ENCODE peak calls at places on chromosome 4, in seven cellular contexts. I is OCI-LY7; K is GM12878; O is hepatocyte; Z is cardiac muscle cell; J is A673; C is CD8-positive, alpha-beta T cell. E is an unnamed sample. For H3K9me3, the result is how much of the 10 kb centered on the place peaks cover.

GRCh38 chr4:159382875-159383568 is 280.1 kb downstream of the RAPGEF2 start:
- DNase-seq in K (no peak), O (peak), Z (peak), C (no peak), J (peak), I (no peak), E (no peak)

GRCh38 chr4:59374416-59374815 is 1825.7 kb upstream of the ADGRL3 start:
- DNase-seq in J (no peak), Z (no peak), K (no peak), I (no peak), C (no peak), O (no peak), E (no peak)

GRCh38 chr4:71293705-71294104 is 45.1 kb upstream of the SLC4A4 start:
- DNase-seq in C (no peak), I (no peak), O (no peak), Z (peak), K (no peak), J (no peak), E (no peak)

GRCh38 chr4:102723511-102723910 is 37.3 kb downstream of the MANBA start:
- DNase-seq in K (no peak), J (peak), O (no peak), I (no peak), C (no peak), Z (peak), E (no peak)

GRCh38 chr4:173174184-173175156 is 5.9 kb downstream of the GALNT7 start:
- DNase-seq in J (no peak), Z (no peak), I (peak), K (no peak), O (peak), C (no peak), E (no peak)

GRCh38 chr4:164440196-164440595 is 313.7 kb upstream of the SMIM31 start:
- DNase-seq in O (no peak), K (no peak), J (no peak), Z (no peak), I (no peak), C (no peak), E (no peak)

GRCh38 chr4:78949735-78950134 is 10.5 kb upstream of the PAQR3 start:
- DNase-seq in O (no peak), J (no peak), Z (no peak), I (no peak), C (no peak), K (no peak), E (no peak)

GRCh38 chr4:106595906-106596305 is 227.3 kb upstream of the GIMD1 start:
- DNase-seq in J (no peak), C (no peak), O (no peak), I (no peak), Z (no peak), K (no peak), E (no peak)

GRCh38 chr4:165810726-165811125 is 62.3 kb upstream of the TLL1 start:
- DNase-seq in C (no peak), J (no peak), Z (no peak), K (no peak), I (no peak), O (no peak), E (no peak)

GRCh38 chr4:13547563-13548041 is 3.3 kb upstream of the NKX3-2 start:
- DNase-seq in O (peak), Z (no peak), J (peak), C (no peak), I (peak), K (no peak), E (no peak)

GRCh38 chr4:8775121-8775520 is 96.5 kb downstream of the HMX1 start:
- DNase-seq in O (no peak), K (no peak), Z (no peak), J (no peak), C (no peak), I (no peak), E (no peak)

GRCh38 chr4:139814285-139815015 is 148.8 kb downstream of the MGST2 start:
- DNase-seq in Z (peak), O (no peak), C (no peak), J (no peak), K (no peak), I (no peak), E (peak)

GRCh38 chr4:156505341-156505955 is 466.2 kb downstream of the PDGFC start:
- DNase-seq in O (peak), C (no peak), Z (peak), J (peak), I (no peak), K (no peak), E (no peak)

GRCh38 chr4:100981447-100982204 is 365.7 kb downstream of the PPP3CA start:
- DNase-seq in C (no peak), I (no peak), Z (peak), J (peak), K (no peak), O (peak), E (no peak)

GRCh38 chr4:106914223-106914622 is 121.9 kb downstream of the DKK2 start:
- DNase-seq in J (no peak), I (no peak), C (no peak), O (no peak), Z (peak), K (no peak), E (no peak)

GRCh38 chr4:89410687-89411086 is 103.1 kb upstream of the GPRIN3 start:
- DNase-seq in J (no peak), O (no peak), Z (peak), K (no peak), C (no peak), I (no peak), E (no peak)

DNA sequence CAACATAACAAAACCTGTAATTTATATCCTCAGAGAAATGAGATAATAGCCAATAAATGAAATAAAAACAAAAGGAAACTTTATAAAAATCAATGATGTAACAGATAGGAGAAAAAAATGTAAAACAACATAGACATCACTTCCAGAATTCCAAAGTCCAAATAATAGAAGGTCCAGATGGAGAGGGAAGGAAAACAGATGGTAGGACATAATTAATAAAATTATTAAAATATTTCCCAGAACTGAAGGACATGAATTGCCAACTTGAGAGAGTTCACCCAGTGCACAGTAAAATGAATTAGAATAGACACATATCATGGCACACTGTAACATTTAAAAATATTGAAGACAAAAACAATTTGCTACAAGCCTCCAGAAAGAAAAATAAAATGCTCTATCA is 226.6 kb downstream of the FSTL5 start:
- DNase-seq in I (no peak), Z (no peak), O (no peak), C (no peak), J (no peak), K (no peak), E (no peak)
- H3K9me3 ChIP-seq in I (under half), Z (under half), O (under half), C (under half), J (under half), K (under half), E (under half)

GRCh38 chr4:152778656-152779512 is 646 bp downstream of the TIGD4 start:
- DNase-seq in J (peak), K (no peak), C (peak), Z (peak), I (peak), O (peak), E (peak)

GRCh38 chr4:152779513-152780266 is at the start of the genes ARFIP1 and TIGD4:
- DNase-seq in C (peak), J (peak), I (peak), O (peak), Z (peak), K (peak), E (peak)

GRCh38 chr4:152776352-152776751 is 3.2 kb downstream of the TIGD4 start:
- DNase-seq in K (no peak), C (no peak), I (no peak), O (no peak), Z (peak), J (no peak), E (no peak)

GRCh38 chr4:152777488-152777887 is 2.0 kb downstream of the TIGD4 start:
- DNase-seq in K (no peak), C (no peak), J (no peak), I (no peak), Z (no peak), O (no peak), E (no peak)

GRCh38 chr4:152780267-152780811 is 585 bp downstream of the ARFIP1 start:
- DNase-seq in C (no peak), I (no peak), O (peak), Z (peak), K (no peak), J (peak), E (peak)
- TF ChIP-seq CTCF in C (no peak), I (no peak), O (no peak), Z (peak), K (no peak), J (no peak), E (no peak)

GRCh38 chr4:63349674-63350025 is 1059.6 kb downstream of the TECRL start:
- DNase-seq in Z (no peak), J (no peak), C (no peak), I (no peak), K (no peak), O (no peak), E (no peak)
- H3K9me3 ChIP-seq in Z (under half), J (under half), C (under half), I (under half), K (under half), O (under half), E (under half)

GRCh38 chr4:38392223-38392855 is 271.7 kb upstream of the KLF3 start:
- DNase-seq in J (no peak), I (no peak), K (no peak), Z (no peak), O (no peak), C (no peak), E (no peak)

GRCh38 chr4:38396091-38396490 is 267.9 kb upstream of the KLF3 start:
- DNase-seq in I (no peak), C (no peak), O (no peak), J (no peak), K (no peak), Z (no peak), E (no peak)

GRCh38 chr4:38400946-38401345 is 263.1 kb upstream of the KLF3 start:
- DNase-seq in C (no peak), K (no peak), O (no peak), I (no peak), Z (no peak), J (no peak), E (no peak)

DNA sequence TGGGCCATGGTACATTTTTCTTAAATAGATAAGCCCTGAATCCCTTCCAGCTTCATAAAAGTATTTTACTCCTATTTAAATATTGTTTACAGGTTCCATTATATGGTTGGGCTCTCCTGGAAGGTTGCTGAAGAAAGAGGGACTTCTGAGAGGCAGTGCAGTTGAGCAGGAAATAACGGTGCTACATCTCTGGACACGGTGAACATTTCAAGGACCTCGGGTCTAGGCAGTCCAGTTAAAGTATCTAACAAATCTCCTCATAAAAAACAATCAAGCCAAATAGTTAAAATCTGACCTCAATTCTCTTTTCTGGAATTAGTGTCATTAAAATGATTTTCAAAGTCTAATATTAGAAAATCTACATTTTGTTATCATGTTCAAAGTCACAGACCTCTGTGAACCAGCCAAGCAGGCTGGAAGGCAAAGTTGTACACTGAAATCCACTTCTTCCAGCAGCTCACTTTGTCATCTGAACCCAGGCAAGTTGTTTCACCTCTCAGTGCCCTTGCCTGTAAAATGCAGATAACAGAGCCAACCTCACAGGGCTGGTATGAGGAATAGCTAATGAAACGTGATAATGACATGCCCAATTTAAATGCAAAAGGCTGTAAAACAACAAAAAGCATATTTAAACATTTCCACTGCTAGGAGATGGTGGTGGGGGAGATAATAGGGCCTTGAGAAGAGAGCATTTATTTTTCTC is 267.0 kb upstream of the KLF3 start:
- DNase-seq in C (no peak), K (no peak), Z (no peak), J (no peak), I (no peak), O (no peak), E (no peak)
- TF ChIP-seq CTCF in C (no peak), K (no peak), Z (no peak), J (no peak), I (no peak), O (no peak), E (no peak)

DNA sequence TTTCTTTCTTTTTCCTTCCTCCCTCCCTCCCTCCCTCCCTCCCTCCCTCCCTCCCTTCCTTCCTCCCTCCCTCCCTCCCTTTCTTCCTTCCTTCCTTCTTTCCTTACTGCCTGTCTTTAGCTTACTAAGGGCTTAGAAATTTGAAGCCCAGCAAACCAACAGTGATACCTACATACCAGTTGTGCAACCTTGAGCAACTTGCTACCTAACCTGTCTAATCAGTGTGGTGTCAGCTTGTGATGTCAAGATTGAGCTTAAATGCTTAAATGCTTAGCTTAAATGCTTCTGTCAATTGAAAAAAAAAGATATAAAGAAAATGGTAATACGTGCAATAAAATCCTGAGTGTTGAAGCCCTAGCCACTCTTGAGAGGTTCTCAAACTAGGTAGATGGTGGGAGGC is 728.6 kb downstream of the TRIML1 start:
- DNase-seq in Z (no peak), I (no peak), K (no peak), O (no peak), J (no peak), C (no peak), E (no peak)
- H3K9me3 ChIP-seq in Z (under half), I (under half), K (under half), O (under half), J (under half), C (under half), E (under half)

E was measured in prostate gland.